ENCODE peak calls at places on chromosomes 11 and 22, in six cellular contexts. One of them, this sample, is unnamed.

GRCh38 chr11:121036981-121037380 is 13.1 kb downstream of the TBCEL start:
- DNase-seq in cardiac muscle cell: no peak
- DNase-seq in fibroblast of pulmonary artery: no peak
- DNase-seq in endothelial cell of umbilical vein: no peak
- DNase-seq in fibroblast of the aortic adventitia: no peak
- DNase-seq in lower lobe of right lung: no peak
- DNase-seq in this sample: no peak

GRCh38 chr11:68090706-68091105 is 30.5 kb downstream of the CHKA start:
- DNase-seq in cardiac muscle cell: no peak
- DNase-seq in lower lobe of right lung: no peak
- DNase-seq in endothelial cell of umbilical vein: no peak
- DNase-seq in fibroblast of pulmonary artery: peak; percentile 23
- DNase-seq in fibroblast of the aortic adventitia: no peak
- DNase-seq in this sample: peak; percentile 13

GRCh38 chr22:31898911-31899310 is 45.4 kb upstream of the YWHAH start:
- DNase-seq in cardiac muscle cell: no peak
- DNase-seq in endothelial cell of umbilical vein: no peak
- DNase-seq in fibroblast of pulmonary artery: no peak
- DNase-seq in fibroblast of the aortic adventitia: no peak
- DNase-seq in lower lobe of right lung: no peak
- DNase-seq in this sample: no peak

GRCh38 chr11:102552447-102553200 is 22.1 kb upstream of the MMP7 start:
- DNase-seq in lower lobe of right lung: no peak
- DNase-seq in fibroblast of the aortic adventitia: peak; percentile 55
- DNase-seq in endothelial cell of umbilical vein: no peak
- DNase-seq in fibroblast of pulmonary artery: no peak
- DNase-seq in cardiac muscle cell: peak; percentile 12
- DNase-seq in this sample: peak; percentile 20

GRCh38 chr22:26259510-26259909 is 90.2 kb downstream of the SEZ6L start:
- DNase-seq in fibroblast of the aortic adventitia: no peak
- DNase-seq in lower lobe of right lung: no peak
- DNase-seq in endothelial cell of umbilical vein: peak; percentile 14
- DNase-seq in cardiac muscle cell: peak; percentile 78
- DNase-seq in fibroblast of pulmonary artery: peak; percentile 10
- DNase-seq in this sample: peak; percentile 1

GRCh38 chr22:22035771-22036314 is 53.3 kb upstream of the TOP3B start:
- DNase-seq in cardiac muscle cell: no peak
- DNase-seq in lower lobe of right lung: no peak
- DNase-seq in fibroblast of the aortic adventitia: no peak
- DNase-seq in fibroblast of pulmonary artery: no peak
- DNase-seq in endothelial cell of umbilical vein: no peak
- DNase-seq in this sample: no peak

GRCh38 chr11:22432331-22433065 is 94.3 kb downstream of the SLC17A6 start:
- DNase-seq in fibroblast of the aortic adventitia: peak; percentile 18
- DNase-seq in fibroblast of pulmonary artery: peak; percentile 88
- DNase-seq in cardiac muscle cell: no peak
- DNase-seq in endothelial cell of umbilical vein: peak; percentile 82
- DNase-seq in lower lobe of right lung: no peak
- DNase-seq in this sample: peak; percentile 56

GRCh38 chr11:66291303-66291705 is 390 bp upstream of the TMEM151A start:
- DNase-seq in endothelial cell of umbilical vein: no peak
- DNase-seq in cardiac muscle cell: no peak
- DNase-seq in fibroblast of pulmonary artery: no peak
- DNase-seq in lower lobe of right lung: no peak
- DNase-seq in fibroblast of the aortic adventitia: no peak
- DNase-seq in this sample: no peak

GRCh38 chr11:61095022-61095421 is 7.3 kb upstream of the CD5 start:
- DNase-seq in cardiac muscle cell: no peak
- DNase-seq in fibroblast of the aortic adventitia: no peak
- DNase-seq in endothelial cell of umbilical vein: no peak
- DNase-seq in fibroblast of pulmonary artery: no peak
- DNase-seq in lower lobe of right lung: no peak
- DNase-seq in this sample: no peak

GRCh38 chr22:46056169-46057041 is 79.4 kb upstream of the WNT7B start:
- DNase-seq in cardiac muscle cell: no peak
- DNase-seq in fibroblast of the aortic adventitia: peak; percentile 77
- DNase-seq in lower lobe of right lung: peak; percentile 54
- DNase-seq in endothelial cell of umbilical vein: no peak
- DNase-seq in fibroblast of pulmonary artery: no peak
- DNase-seq in this sample: no peak

GRCh38 chr22:46060292-46061123 is 83.5 kb upstream of the WNT7B start:
- DNase-seq in fibroblast of pulmonary artery: no peak
- DNase-seq in endothelial cell of umbilical vein: no peak
- DNase-seq in lower lobe of right lung: peak; percentile 4
- DNase-seq in cardiac muscle cell: no peak
- DNase-seq in fibroblast of the aortic adventitia: no peak
- DNase-seq in this sample: no peak

GRCh38 chr11:61413496-61413895 is 16.3 kb downstream of the CPSF7 start:
- DNase-seq in endothelial cell of umbilical vein: no peak
- DNase-seq in cardiac muscle cell: no peak
- DNase-seq in fibroblast of the aortic adventitia: peak; percentile 80
- DNase-seq in fibroblast of pulmonary artery: peak; percentile 13
- DNase-seq in lower lobe of right lung: no peak
- DNase-seq in this sample: no peak

GRCh38 chr11:119031912-119032280 is 1.2 kb upstream of the SLC37A4 start:
- DNase-seq in fibroblast of pulmonary artery: no peak
- DNase-seq in fibroblast of the aortic adventitia: no peak
- DNase-seq in lower lobe of right lung: no peak
- DNase-seq in cardiac muscle cell: no peak
- DNase-seq in endothelial cell of umbilical vein: no peak
- DNase-seq in this sample: no peak

GRCh38 chr22:43846966-43847365 is 15.3 kb downstream of the SULT4A1 start:
- DNase-seq in endothelial cell of umbilical vein: no peak
- DNase-seq in cardiac muscle cell: no peak
- DNase-seq in fibroblast of the aortic adventitia: no peak
- DNase-seq in lower lobe of right lung: no peak
- DNase-seq in fibroblast of pulmonary artery: no peak
- DNase-seq in this sample: no peak

GRCh38 chr11:112132737-112133136 is 31.2 kb downstream of the IL18 start:
- DNase-seq in fibroblast of pulmonary artery: no peak
- DNase-seq in fibroblast of the aortic adventitia: no peak
- DNase-seq in endothelial cell of umbilical vein: no peak
- DNase-seq in lower lobe of right lung: no peak
- DNase-seq in cardiac muscle cell: no peak
- DNase-seq in this sample: no peak

GRCh38 chr22:22403771-22404170 is 104.8 kb downstream of the ZNF280B start:
- DNase-seq in cardiac muscle cell: no peak
- DNase-seq in fibroblast of pulmonary artery: no peak
- DNase-seq in lower lobe of right lung: no peak
- DNase-seq in endothelial cell of umbilical vein: no peak
- DNase-seq in fibroblast of the aortic adventitia: no peak
- DNase-seq in this sample: no peak

GRCh38 chr22:23912293-23912903 is 18.2 kb downstream of the MIF start:
- DNase-seq in lower lobe of right lung: no peak
- DNase-seq in endothelial cell of umbilical vein: no peak
- DNase-seq in fibroblast of pulmonary artery: no peak
- DNase-seq in fibroblast of the aortic adventitia: no peak
- DNase-seq in cardiac muscle cell: no peak
- DNase-seq in this sample: no peak

GRCh38 chr22:48432721-48433518 is 1394.8 kb downstream of the BRD1 start:
- DNase-seq in endothelial cell of umbilical vein: no peak
- DNase-seq in fibroblast of the aortic adventitia: no peak
- DNase-seq in lower lobe of right lung: no peak
- DNase-seq in cardiac muscle cell: no peak
- DNase-seq in fibroblast of pulmonary artery: no peak
- DNase-seq in this sample: no peak

GRCh38 chr11:44162662-44163061 is 67.2 kb downstream of the EXT2 start:
- DNase-seq in cardiac muscle cell: no peak
- DNase-seq in endothelial cell of umbilical vein: no peak
- DNase-seq in fibroblast of the aortic adventitia: no peak
- DNase-seq in fibroblast of pulmonary artery: no peak
- DNase-seq in lower lobe of right lung: no peak
- DNase-seq in this sample: no peak

GRCh38 chr11:126322996-126323395 is 19.1 kb downstream of the DCPS start:
- DNase-seq in fibroblast of pulmonary artery: no peak
- DNase-seq in lower lobe of right lung: no peak
- DNase-seq in cardiac muscle cell: no peak
- DNase-seq in endothelial cell of umbilical vein: no peak
- DNase-seq in fibroblast of the aortic adventitia: no peak
- DNase-seq in this sample: no peak

GRCh38 chr11:78318733-78319132 is 98.9 kb downstream of the GAB2 start:
- DNase-seq in fibroblast of the aortic adventitia: no peak
- DNase-seq in cardiac muscle cell: no peak
- DNase-seq in endothelial cell of umbilical vein: no peak
- DNase-seq in fibroblast of pulmonary artery: no peak
- DNase-seq in lower lobe of right lung: no peak
- DNase-seq in this sample: no peak

GRCh38 chr11:14642873-14643696 is 519 bp upstream of the PDE3B start:
- DNase-seq in fibroblast of the aortic adventitia: no peak
- DNase-seq in endothelial cell of umbilical vein: no peak
- DNase-seq in cardiac muscle cell: no peak
- DNase-seq in fibroblast of pulmonary artery: no peak
- DNase-seq in lower lobe of right lung: no peak
- DNase-seq in this sample: no peak

GRCh38 chr11:72716291-72716690 is 35.9 kb downstream of the ARAP1 start:
- DNase-seq in lower lobe of right lung: no peak
- DNase-seq in endothelial cell of umbilical vein: no peak
- DNase-seq in cardiac muscle cell: no peak
- DNase-seq in fibroblast of pulmonary artery: peak; percentile 10
- DNase-seq in fibroblast of the aortic adventitia: no peak
- DNase-seq in this sample: peak; percentile 39
- H3K4me3 ChIP-seq in lower lobe of right lung: no peak overlapping the region
- H3K4me3 ChIP-seq in endothelial cell of umbilical vein: no peak overlapping the region
- H3K4me3 ChIP-seq in cardiac muscle cell: no peak overlapping the region
- H3K4me3 ChIP-seq in fibroblast of pulmonary artery: no peak overlapping the region
- H3K4me3 ChIP-seq in fibroblast of the aortic adventitia: no peak overlapping the region
- H3K4me3 ChIP-seq in this sample: no peak overlapping the region

DNA sequence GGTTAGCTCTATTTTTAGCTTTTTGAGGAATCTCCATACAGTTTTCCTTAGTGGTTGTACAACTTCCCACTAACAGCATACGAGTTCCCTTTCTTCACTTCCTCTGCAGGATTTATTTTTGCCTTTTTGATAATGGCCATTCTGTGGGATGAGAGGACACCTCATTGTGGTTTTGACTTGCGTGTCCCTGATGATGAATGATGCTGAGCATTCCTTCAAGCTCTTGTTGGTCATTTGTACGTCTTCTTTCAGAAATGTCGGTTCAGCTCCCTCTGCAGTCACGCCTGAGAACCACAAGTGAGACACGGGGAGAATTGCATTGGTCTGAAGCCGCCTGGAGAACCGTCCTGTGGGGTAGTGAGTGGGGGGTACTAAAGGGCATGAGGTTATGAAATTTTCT is 2.0 kb upstream of the KRTAP5-10 start:
- DNase-seq in cardiac muscle cell: peak; percentile 62
- DNase-seq in fibroblast of the aortic adventitia: peak; percentile 14
- DNase-seq in lower lobe of right lung: no peak
- DNase-seq in fibroblast of pulmonary artery: peak; percentile 55
- DNase-seq in endothelial cell of umbilical vein: peak; percentile 48
- DNase-seq in this sample: peak; percentile 78
- TF ChIP-seq CTCF in cardiac muscle cell: peak; percentile 57
- TF ChIP-seq CTCF in fibroblast of the aortic adventitia: no peak
- TF ChIP-seq CTCF in lower lobe of right lung: no peak
- TF ChIP-seq CTCF in fibroblast of pulmonary artery: peak; percentile 50
- TF ChIP-seq CTCF in endothelial cell of umbilical vein: peak; percentile 42
- TF ChIP-seq CTCF in this sample: peak; percentile 72

GRCh38 chr11:33997473-33998347 is 53.8 kb upstream of the CAPRIN1 start:
- DNase-seq in cardiac muscle cell: peak; percentile 10
- DNase-seq in endothelial cell of umbilical vein: no peak
- DNase-seq in lower lobe of right lung: no peak
- DNase-seq in fibroblast of the aortic adventitia: peak; percentile 25
- DNase-seq in fibroblast of pulmonary artery: no peak
- DNase-seq in this sample: peak; percentile 5
- H3K4me3 ChIP-seq in cardiac muscle cell: no peak overlapping the region
- H3K4me3 ChIP-seq in endothelial cell of umbilical vein: no peak overlapping the region
- H3K4me3 ChIP-seq in lower lobe of right lung: no peak overlapping the region
- H3K4me3 ChIP-seq in fibroblast of the aortic adventitia: no peak overlapping the region
- H3K4me3 ChIP-seq in fibroblast of pulmonary artery: no peak overlapping the region
- H3K4me3 ChIP-seq in this sample: no peak overlapping the region

DNA sequence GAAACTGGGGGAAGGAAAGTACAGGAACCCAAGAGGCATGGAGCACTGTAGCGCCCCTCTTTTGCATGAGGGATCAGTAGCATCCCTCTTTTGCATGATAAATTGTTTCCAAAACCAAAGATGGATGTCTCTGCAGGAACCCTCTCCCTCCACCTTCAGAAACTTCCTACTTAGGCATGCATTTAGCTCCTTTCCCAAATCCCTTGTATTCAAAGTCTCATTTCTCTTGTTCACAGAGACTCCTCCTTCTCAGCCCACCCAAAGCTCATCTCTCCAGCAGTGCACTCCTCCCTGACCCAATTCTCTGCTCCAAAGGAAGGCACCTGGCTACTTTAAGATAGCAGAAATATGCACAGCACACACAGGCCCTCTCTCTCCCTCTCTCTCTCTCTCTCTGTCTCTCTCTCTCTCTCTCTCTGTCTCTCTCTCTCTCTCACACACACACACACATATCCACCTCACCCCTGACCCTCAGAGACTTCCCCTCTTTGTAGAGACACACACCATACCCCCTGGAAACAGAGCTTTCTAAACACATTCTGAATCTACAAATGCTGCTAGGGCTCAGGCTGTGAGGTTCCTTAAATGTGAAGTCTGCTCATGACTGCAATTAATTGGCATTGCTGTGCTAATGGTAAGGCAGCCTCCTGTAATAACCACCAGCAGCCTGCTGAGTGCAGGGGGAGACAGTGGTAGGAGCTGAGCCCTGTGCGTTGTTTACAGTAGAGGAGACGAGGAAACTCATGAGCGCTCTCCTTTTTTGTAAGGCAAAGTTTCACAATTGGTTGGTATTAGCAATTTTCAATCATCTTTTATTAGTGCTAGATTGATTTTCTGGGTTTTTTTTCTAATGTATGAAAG is 519.6 kb downstream of the NTM start:
- DNase-seq in fibroblast of the aortic adventitia: no peak
- DNase-seq in lower lobe of right lung: no peak
- DNase-seq in cardiac muscle cell: peak; percentile 28
- DNase-seq in endothelial cell of umbilical vein: no peak
- DNase-seq in fibroblast of pulmonary artery: no peak
- DNase-seq in this sample: peak; percentile 76
- TF ChIP-seq CTCF in fibroblast of the aortic adventitia: peak; percentile 2
- TF ChIP-seq CTCF in lower lobe of right lung: no peak
- TF ChIP-seq CTCF in cardiac muscle cell: no peak
- TF ChIP-seq CTCF in endothelial cell of umbilical vein: no peak
- TF ChIP-seq CTCF in fibroblast of pulmonary artery: no peak
- TF ChIP-seq CTCF in this sample: peak; percentile 54

This sample was measured in choroid plexus epithelial cell.